ENCODE peak calls at places on chromosome X, in six cellular contexts. B is right lobe of liver, X is NB4, R is fibroblast of mammary gland, V is colonic mucosa, Z is foreskin keratinocyte. H is an unnamed sample.

GRCh38 chrX:16138108-16138427 is 14.7 kb downstream of the GRPR start:
- DNase-seq in B (no peak), X (peak), R (no peak), V (no peak), Z (no peak), H (no peak)

GRCh38 chrX:44245730-44246129 is 97.7 kb downstream of the EFHC2 start:
- DNase-seq in B (no peak), X (no peak), R (no peak), V (no peak), Z (no peak), H (no peak)

GRCh38 chrX:82218361-82218760 is 1016.5 kb downstream of the SH3BGRL start:
- DNase-seq in B (no peak), X (peak), R (peak), V (no peak), Z (no peak), H (no peak)

GRCh38 chrX:20506739-20507138 is 240.0 kb upstream of the RPS6KA3 start:
- DNase-seq in B (no peak), X (no peak), R (no peak), V (no peak), Z (no peak), H (no peak)

GRCh38 chrX:119617511-119618164 is 11.4 kb upstream of the NKRF start:
- DNase-seq in B (no peak), X (no peak), R (no peak), V (no peak), Z (no peak), H (no peak)

GRCh38 chrX:46125139-46125538 is 420.1 kb downstream of the ZNF674 start:
- DNase-seq in B (no peak), X (peak), R (peak), V (no peak), Z (no peak), H (no peak)

GRCh38 chrX:15679246-15679645 is 14.6 kb upstream of the CLTRN start:
- DNase-seq in B (no peak), X (no peak), R (peak), V (no peak), Z (no peak), H (no peak)

GRCh38 chrX:41720125-41720780 is 3.7 kb upstream of the GPR82 start:
- DNase-seq in B (no peak), X (peak), R (peak), V (no peak), Z (no peak), H (no peak)

GRCh38 chrX:10447577-10448214 is 172.7 kb downstream of the MID1 start:
- DNase-seq in B (no peak), X (no peak), R (no peak), V (no peak), Z (peak), H (no peak)

GRCh38 chrX:16516473-16516872 is 133.5 kb upstream of the S100G start:
- DNase-seq in B (no peak), X (peak), R (peak), V (no peak), Z (no peak), H (no peak)

GRCh38 chrX:23341452-23341851 is 6.8 kb downstream of the PTCHD1 start:
- DNase-seq in B (no peak), X (no peak), R (peak), V (peak), Z (no peak), H (peak)
- TF ChIP-seq CTCF in B (no peak), X (no peak), R (no peak), V (no peak), Z (no peak), H (peak)

DNA sequence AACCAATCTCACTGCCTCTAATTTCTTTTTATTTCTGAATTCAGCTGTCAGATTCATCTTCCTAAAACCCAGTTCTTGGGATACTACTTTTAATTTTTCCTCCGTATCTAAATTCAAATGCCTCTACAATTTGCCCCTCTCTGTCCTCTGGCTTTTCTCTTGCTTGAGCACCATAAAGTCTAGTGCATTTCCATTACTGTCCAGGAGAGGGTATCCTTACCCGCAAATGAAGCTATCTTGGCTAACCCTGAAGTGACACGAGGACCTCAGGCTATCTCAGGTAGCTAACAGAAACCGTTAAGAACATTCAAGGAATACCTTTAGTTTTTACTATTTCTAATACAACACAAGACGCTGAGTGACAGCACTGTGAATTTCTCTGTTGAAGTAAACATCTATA is 49.4 kb upstream of the PRR32 start:
- DNase-seq in B (no peak), X (peak), R (peak), V (no peak), Z (no peak), H (no peak)
- TF ChIP-seq CTCF in B (peak), X (peak), R (peak), V (peak), Z (peak), H (peak)

DNA sequence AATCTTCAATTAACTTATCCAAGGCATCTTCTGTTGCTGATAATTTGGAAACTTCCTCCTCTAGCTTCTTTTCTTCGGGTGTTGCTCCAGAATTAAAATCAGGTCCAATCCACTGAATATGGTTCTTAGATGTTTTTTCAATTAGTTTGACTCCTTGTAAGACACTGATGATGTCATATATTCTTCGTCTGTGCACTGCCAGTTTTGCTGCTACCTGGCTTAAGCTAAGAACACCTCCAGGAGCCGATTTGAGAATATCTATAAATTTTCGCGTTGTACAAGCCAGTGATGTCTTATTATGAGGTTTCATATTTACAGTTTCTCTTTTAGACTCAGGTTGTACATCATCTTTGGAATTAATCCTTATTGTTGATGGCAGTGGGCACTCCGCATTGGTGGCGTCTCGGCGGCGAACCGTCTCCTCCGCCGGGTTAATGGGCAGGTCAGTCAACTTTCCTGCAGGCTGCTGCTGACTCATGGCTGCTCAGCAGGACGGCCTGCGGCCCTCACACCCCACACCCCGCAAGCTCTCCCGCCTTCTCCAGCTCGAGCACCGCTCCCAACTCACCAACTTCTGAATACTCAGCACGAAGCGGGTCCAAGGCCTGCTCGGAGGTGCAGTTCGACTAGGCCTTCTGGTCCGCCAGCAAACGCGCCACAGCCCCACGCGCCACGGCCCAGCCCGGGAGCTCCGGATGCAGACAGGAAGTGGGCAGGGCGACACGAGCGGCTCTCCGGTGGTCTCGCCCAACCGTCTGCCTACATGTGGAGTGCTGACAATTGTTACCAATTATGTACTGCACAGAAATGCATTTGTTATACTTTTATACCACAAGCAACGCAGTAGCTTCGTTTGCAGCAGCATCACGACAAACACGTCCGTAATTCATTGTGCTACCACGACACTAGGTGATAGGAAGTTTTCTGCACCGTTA is 49.2 kb upstream of the FHL1 start:
- DNase-seq in B (no peak), X (peak), R (no peak), V (no peak), Z (no peak), H (no peak)
- TF ChIP-seq CTCF in B (no peak), X (no peak), R (no peak), V (no peak), Z (no peak), H (no peak)

DNA sequence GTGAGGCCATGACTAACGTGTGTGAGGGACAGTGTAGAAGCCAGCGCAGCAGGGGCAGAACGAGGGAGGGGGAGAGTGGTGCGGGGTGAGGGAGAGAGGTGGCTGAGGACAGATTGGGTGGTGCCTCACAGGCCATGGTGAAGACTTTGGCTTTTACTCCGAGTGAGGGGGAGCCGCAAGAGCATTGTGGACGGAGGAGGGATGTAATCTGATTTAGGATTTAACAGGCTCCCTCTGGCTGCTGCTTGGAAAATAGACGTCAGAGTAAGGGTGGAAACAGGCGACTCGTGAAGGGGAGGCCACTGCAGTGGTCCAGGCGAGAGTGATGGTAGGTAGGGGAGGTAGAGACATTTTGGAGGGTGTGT is 13.0 kb downstream of the PPP1R3F start:
- DNase-seq in B (no peak), X (peak), R (peak), V (no peak), Z (no peak), H (peak)
- TF ChIP-seq CTCF in B (no peak), X (no peak), R (peak), V (no peak), Z (peak), H (no peak)

GRCh38 chrX:65745427-65745826 is 78.0 kb downstream of the MSN start:
- DNase-seq in B (no peak), X (no peak), R (no peak), V (no peak), Z (no peak), H (no peak)

GRCh38 chrX:65741823-65742222 is 74.4 kb downstream of the MSN start:
- DNase-seq in B (no peak), X (no peak), R (no peak), V (no peak), Z (no peak), H (no peak)

GRCh38 chrX:65744965-65745364 is 77.5 kb downstream of the MSN start:
- DNase-seq in B (no peak), X (no peak), R (peak), V (no peak), Z (peak), H (no peak)

GRCh38 chrX:65750674-65751469 is 83.4 kb downstream of the MSN start:
- DNase-seq in B (no peak), X (peak), R (no peak), V (no peak), Z (no peak), H (no peak)

GRCh38 chrX:65745992-65746391 is 78.5 kb downstream of the MSN start:
- DNase-seq in B (no peak), X (peak), R (no peak), V (no peak), Z (no peak), H (no peak)
- TF ChIP-seq CTCF in B (no peak), X (peak), R (no peak), V (no peak), Z (peak), H (no peak)

GRCh38 chrX:70970482-70970999 is 39.6 kb upstream of the SLC7A3 start:
- DNase-seq in B (no peak), X (peak), R (peak), V (no peak), Z (no peak), H (no peak)
- TF ChIP-seq CTCF in B (peak), X (no peak), R (no peak), V (no peak), Z (peak), H (peak)

GRCh38 chrX:319579-320125 is 1.1 kb upstream of the GTPBP6 start:
- DNase-seq in B (peak), X (no peak), R (no peak), V (no peak), Z (no peak), H (no peak)
- TF ChIP-seq CTCF in B (no peak), X (no peak), R (no peak), V (no peak), Z (no peak), H (no peak)

DNA sequence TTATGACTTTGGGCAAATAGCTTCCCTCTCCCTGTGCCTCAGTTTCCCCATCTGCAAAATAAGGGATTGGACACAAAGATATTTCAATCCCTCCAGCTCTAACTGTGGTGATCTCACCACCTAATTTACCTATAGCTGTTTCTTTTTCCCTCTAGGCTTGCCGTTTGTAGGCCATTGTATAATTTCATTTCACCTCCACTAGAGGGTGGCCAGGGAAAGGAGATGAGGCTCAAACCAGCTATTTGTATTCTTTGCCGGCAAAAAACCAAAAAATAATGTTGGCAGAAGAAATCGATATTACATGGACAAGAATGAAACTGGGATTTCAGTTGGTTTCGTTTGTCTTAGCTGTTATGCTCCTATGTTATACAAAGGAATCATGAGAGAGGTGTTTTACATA is 36.1 kb upstream of the DOCK11 start:
- DNase-seq in B (no peak), X (peak), R (peak), V (no peak), Z (peak), H (no peak)
- TF ChIP-seq CTCF in B (peak), X (peak), R (peak), V (peak), Z (peak), H (peak)

GRCh38 chrX:50448565-50448964 is 22.1 kb downstream of the DGKK start:
- DNase-seq in B (no peak), X (peak), R (peak), V (peak), Z (peak), H (no peak)
- TF ChIP-seq CTCF in B (peak), X (peak), R (peak), V (peak), Z (peak), H (no peak)

DNA sequence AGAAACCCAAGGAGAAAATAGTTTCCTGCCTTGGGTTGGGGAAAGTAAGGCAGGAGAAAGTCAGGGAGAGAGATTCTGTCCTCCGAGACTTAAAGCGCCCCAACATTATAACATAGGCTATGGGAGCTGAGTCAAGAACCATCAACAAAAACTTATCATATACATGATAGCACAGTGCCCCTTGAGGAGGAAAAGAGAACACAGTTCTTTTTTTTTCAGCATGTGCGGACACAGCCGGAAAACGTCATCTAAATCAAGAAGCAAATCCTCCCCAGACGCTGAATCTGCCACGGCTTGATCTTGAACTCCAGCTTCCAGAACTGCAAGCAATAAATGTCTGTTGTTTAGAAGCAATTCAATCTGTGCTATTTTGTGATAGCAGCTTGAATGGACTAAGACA is 549.6 kb upstream of the PRKX start:
- DNase-seq in B (no peak), X (peak), R (no peak), V (no peak), Z (no peak), H (no peak)
- TF ChIP-seq CTCF in B (peak), X (peak), R (no peak), V (peak), Z (peak), H (peak)

H was measured in nephron progenitor cell.